ENCODE peak calls at places on chromosome 10, in five cellular contexts. I, Y, B, F and A are unnamed samples.

GRCh38 chr10:59900044-59900727 is 6.2 kb downstream of the CCDC6 start:
- DNase-seq in I (no peak), Y (no peak), B (no peak), F (no peak), A (no peak)

GRCh38 chr10:71395621-71396020 is 1.1 kb upstream of the CDH23 start:
- DNase-seq in I (no peak), Y (no peak), B (no peak), F (peak; percentile 38), A (no peak)

GRCh38 chr10:75431180-75432111 is at the start of gene LRMDA:
- DNase-seq in I (no peak), Y (no peak), B (peak; percentile 34), F (peak; percentile 73), A (no peak)

GRCh38 chr10:11170993-11171416 is 153.3 kb downstream of the CELF2 start:
- DNase-seq in I (no peak), Y (no peak), B (no peak), F (no peak), A (no peak)

GRCh38 chr10:4670737-4671136 is 155.3 kb upstream of the AKR1E2 start:
- DNase-seq in I (peak; percentile 85), Y (no peak), B (no peak), F (no peak), A (peak; percentile 50)

GRCh38 chr10:123129553-123130271 is 6.1 kb upstream of the HMX3 start:
- DNase-seq in I (no peak), Y (no peak), B (no peak), F (no peak), A (peak; percentile 56)

GRCh38 chr10:34444223-34445183 is 370.6 kb downstream of the PARD3 start:
- DNase-seq in I (no peak), Y (no peak), B (no peak), F (no peak), A (no peak)

GRCh38 chr10:58023341-58024073 is 244.2 kb downstream of the IPMK start:
- DNase-seq in I (peak; percentile 95), Y (no peak), B (peak; percentile 75), F (no peak), A (peak; percentile 96)

GRCh38 chr10:114879093-114879492 is 57.5 kb downstream of the FHIP2A start:
- DNase-seq in I (no peak), Y (no peak), B (no peak), F (no peak), A (no peak)

GRCh38 chr10:77359287-77359691 is 278.3 kb downstream of the KCNMA1 start:
- DNase-seq in I (no peak), Y (no peak), B (no peak), F (no peak), A (no peak)

GRCh38 chr10:49484501-49485230 is 54.3 kb downstream of the ERCC6 start:
- DNase-seq in I (peak; percentile 34), Y (no peak), B (no peak), F (no peak), A (no peak)

GRCh38 chr10:60353519-60354258 is 36.0 kb downstream of the ANK3 start:
- DNase-seq in I (no peak), Y (no peak), B (peak; percentile 44), F (no peak), A (no peak)

GRCh38 chr10:63553031-63553430 is 31.8 kb downstream of the REEP3 start:
- DNase-seq in I (peak; percentile 85), Y (no peak), B (peak; percentile 34), F (no peak), A (peak; percentile 66)

GRCh38 chr10:24894309-24894708 is 58.1 kb downstream of the PRTFDC1 start:
- DNase-seq in I (peak; percentile 95), Y (no peak), B (peak; percentile 23), F (no peak), A (peak; percentile 70)

GRCh38 chr10:93198401-93199175 is 124.9 kb downstream of the CYP26A1 start:
- DNase-seq in I (peak; percentile 48), Y (no peak), B (peak; percentile 46), F (no peak), A (no peak)

GRCh38 chr10:73907841-73908517 is 3.0 kb upstream of the PLAU start:
- DNase-seq in I (peak; percentile 70), Y (no peak), B (peak; percentile 79), F (no peak), A (peak; percentile 76)

GRCh38 chr10:118930614-118931013 is 98.9 kb upstream of the NANOS1 start:
- DNase-seq in I (no peak), Y (no peak), B (no peak), F (no peak), A (no peak)

GRCh38 chr10:63217120-63217605 is 84.0 kb downstream of the NRBF2 start:
- DNase-seq in I (peak; percentile 80), Y (no peak), B (peak; percentile 11), F (no peak), A (peak; percentile 52)

GRCh38 chr10:24351883-24352778 is 143.2 kb downstream of the KIAA1217 start:
- DNase-seq in I (no peak), Y (no peak), B (no peak), F (no peak), A (no peak)

GRCh38 chr10:34854147-34854601 is 39.1 kb upstream of the PARD3 start:
- DNase-seq in I (peak; percentile 48), Y (no peak), B (peak; percentile 22), F (no peak), A (peak; percentile 49)

GRCh38 chr10:102229810-102230263 is 3.7 kb downstream of the ELOVL3 start:
- DNase-seq in I (peak; percentile 83), Y (no peak), B (peak; percentile 86), F (peak; percentile 91), A (peak; percentile 67)

GRCh38 chr10:44935201-44935960 is 24.2 kb upstream of the RASSF4 start:
- DNase-seq in I (peak; percentile 81), Y (no peak), B (peak; percentile 74), F (peak; percentile 84), A (peak; percentile 85)

GRCh38 chr10:5890519-5890878 is 456 bp downstream of the FBH1 start:
- DNase-seq in I (peak; percentile 48), Y (no peak), B (peak; percentile 29), F (no peak), A (no peak)

GRCh38 chr10:70135046-70135445 is 2.4 kb upstream of the AIFM2 start:
- DNase-seq in I (no peak), Y (no peak), B (no peak), F (no peak), A (no peak)

GRCh38 chr10:102963237-102963886 is 45.3 kb downstream of the CNNM2 start:
- DNase-seq in I (no peak), Y (no peak), B (no peak), F (no peak), A (no peak)

GRCh38 chr10:95319239-95319638 is 28.4 kb upstream of the PDLIM1 start:
- DNase-seq in I (no peak), Y (no peak), B (no peak), F (no peak), A (no peak)

GRCh38 chr10:35412900-35413491 is 76.7 kb downstream of the CCNY start:
- DNase-seq in I (peak; percentile 87), Y (no peak), B (peak; percentile 57), F (no peak), A (peak; percentile 88)

GRCh38 chr10:6494934-6495592 is 85.0 kb downstream of the PRKCQ start:
- DNase-seq in I (no peak), Y (no peak), B (peak; percentile 22), F (no peak), A (no peak)

GRCh38 chr10:77493851-77494788 is 143.5 kb downstream of the KCNMA1 start:
- DNase-seq in I (peak; percentile 62), Y (no peak), B (peak; percentile 87), F (no peak), A (peak; percentile 43)

GRCh38 chr10:103881420-103882284 is 26.3 kb upstream of the SH3PXD2A start:
- DNase-seq in I (no peak), Y (no peak), B (no peak), F (no peak), A (no peak)

GRCh38 chr10:111316607-111317006 is 239.8 kb downstream of the ADRA2A start:
- DNase-seq in I (no peak), Y (no peak), B (no peak), F (no peak), A (no peak)

GRCh38 chr10:119541459-119542356 is 811 bp downstream of the RGS10 start:
- DNase-seq in I (peak; percentile 52), Y (no peak), B (peak; percentile 11), F (peak; percentile 73), A (no peak)

GRCh38 chr10:92011560-92012214 is 88.1 kb downstream of the BTAF1 start:
- DNase-seq in I (peak; percentile 91), Y (no peak), B (peak; percentile 43), F (no peak), A (peak; percentile 83)

GRCh38 chr10:86900955-86901354 is 56.5 kb downstream of the MMRN2 start:
- DNase-seq in I (no peak), Y (no peak), B (no peak), F (no peak), A (no peak)

GRCh38 chr10:99975106-99975829 is 34.5 kb downstream of the DNMBP start:
- DNase-seq in I (no peak), Y (peak; percentile 57), B (no peak), F (no peak), A (no peak)